ENCODE peak calls at places on chromosome 4, in nine cellular contexts. Z is psoas muscle, T is tibial nerve, G is PC-3, E is NT2/D1, Y is Panc1, C is IMR-90, F is HCT116, A is suprapubic skin. M is an unnamed sample. For H3K27me3, the result is how much of the 10 kb centered on the place peaks cover.

GRCh38 chr4:120331486-120332281 is 265.0 kb upstream of the MAD2L1 start:
- DNase-seq in Z (no peak), T (no peak), G (peak), E (no peak), Y (no peak), C (no peak), F (peak), A (no peak), M (no peak)

GRCh38 chr4:11367371-11367770 is 61.3 kb downstream of the HS3ST1 start:
- DNase-seq in Z (peak), T (peak), G (peak), E (no peak), Y (no peak), C (peak), F (no peak), A (no peak), M (no peak)

GRCh38 chr4:100289980-100290379 is 99.7 kb upstream of the DDIT4L start:
- DNase-seq in Z (no peak), T (no peak), G (peak), E (no peak), Y (no peak), C (no peak), F (no peak), A (no peak), M (no peak)

GRCh38 chr4:153114771-153115321 is 89.4 kb upstream of the TRIM2 start:
- DNase-seq in Z (no peak), T (no peak), G (peak), E (no peak), Y (peak), C (peak), F (peak), A (no peak), M (no peak)

GRCh38 chr4:44162538-44163270 is 285.9 kb downstream of the KCTD8 start:
- DNase-seq in Z (no peak), T (no peak), G (no peak), E (no peak), Y (no peak), C (no peak), F (no peak), A (no peak), M (no peak)

GRCh38 chr4:133839326-133839725 is 362.3 kb downstream of the PABPC4L start:
- DNase-seq in Z (no peak), T (no peak), G (peak), E (peak), Y (no peak), C (peak), F (no peak), A (no peak), M (no peak)

GRCh38 chr4:189124149-189124758 is 816.4 kb upstream of the FRG1 start:
- DNase-seq in Z (no peak), T (peak), G (peak), E (no peak), Y (no peak), C (peak), F (peak), A (no peak), M (no peak)

GRCh38 chr4:5366421-5366820 is 315.1 kb downstream of the STK32B start:
- DNase-seq in Z (no peak), T (no peak), G (peak), E (no peak), Y (peak), C (peak), F (no peak), A (no peak), M (no peak)

GRCh38 chr4:147863808-147864472 is 132.1 kb downstream of the ARHGAP10 start:
- DNase-seq in Z (no peak), T (no peak), G (no peak), E (no peak), Y (no peak), C (peak), F (no peak), A (no peak), M (no peak)

GRCh38 chr4:141011799-141012377 is 121.4 kb downstream of the RNF150 start:
- DNase-seq in Z (peak), T (no peak), G (no peak), E (no peak), Y (no peak), C (no peak), F (no peak), A (peak), M (no peak)

GRCh38 chr4:22356996-22357596 is 158.8 kb downstream of the ADGRA3 start:
- DNase-seq in Z (no peak), T (no peak), G (peak), E (no peak), Y (no peak), C (peak), F (no peak), A (no peak), M (no peak)

GRCh38 chr4:182885738-182886077 is 31.5 kb downstream of the DCTD start:
- DNase-seq in Z (no peak), T (no peak), G (no peak), E (no peak), Y (no peak), C (peak), F (no peak), A (no peak), M (no peak)

GRCh38 chr4:88219099-88219498 is 60.7 kb upstream of the ABCG2 start:
- DNase-seq in Z (no peak), T (no peak), G (peak), E (peak), Y (peak), C (peak), F (peak), A (no peak), M (no peak)

GRCh38 chr4:177403746-177404145 is 38.5 kb downstream of the AGA start:
- DNase-seq in Z (no peak), T (no peak), G (no peak), E (no peak), Y (no peak), C (no peak), F (no peak), A (no peak), M (no peak)

GRCh38 chr4:121154103-121154515 is 10.0 kb downstream of the TNIP3 start:
- DNase-seq in Z (no peak), T (no peak), G (no peak), E (no peak), Y (no peak), C (no peak), F (no peak), A (no peak), M (no peak)

DNA sequence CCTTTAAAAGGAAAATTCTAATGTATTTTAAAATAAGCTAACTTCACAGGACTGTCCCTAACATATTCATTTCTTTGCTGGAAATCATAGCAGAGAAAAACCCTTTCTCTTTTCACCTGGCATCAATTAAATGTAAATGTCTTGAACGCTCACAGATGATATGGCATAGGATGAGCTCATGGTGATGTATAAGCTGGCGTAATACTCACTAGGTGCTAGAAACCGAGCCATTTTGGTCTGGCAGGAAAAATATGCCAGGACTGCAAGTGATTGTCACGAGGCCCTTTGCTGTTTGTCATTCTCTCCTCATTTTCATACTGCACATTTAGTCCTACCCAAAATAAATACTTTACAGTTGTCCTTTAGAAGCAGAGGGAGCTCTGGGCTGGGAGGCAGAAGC is 222.7 kb upstream of the LNX1 start:
- DNase-seq in Z (no peak), T (no peak), G (no peak), E (no peak), Y (no peak), C (peak), F (no peak), A (no peak), M (no peak)
- H3K27me3 ChIP-seq in Z (under half), T (under half), G (under half), E (under half), Y (under half), C (under half), F (under half), A (under half), M (under half)

GRCh38 chr4:122827899-122828601 is 1.4 kb downstream of the FGF2 start:
- DNase-seq in Z (no peak), T (peak), G (peak), E (peak), Y (no peak), C (peak), F (no peak), A (no peak), M (no peak)
- H3K27me3 ChIP-seq in Z (under half), T (under half), G (under half), E (under half), Y (under half), C (under half), F (under half), A (under half), M (under half)

DNA sequence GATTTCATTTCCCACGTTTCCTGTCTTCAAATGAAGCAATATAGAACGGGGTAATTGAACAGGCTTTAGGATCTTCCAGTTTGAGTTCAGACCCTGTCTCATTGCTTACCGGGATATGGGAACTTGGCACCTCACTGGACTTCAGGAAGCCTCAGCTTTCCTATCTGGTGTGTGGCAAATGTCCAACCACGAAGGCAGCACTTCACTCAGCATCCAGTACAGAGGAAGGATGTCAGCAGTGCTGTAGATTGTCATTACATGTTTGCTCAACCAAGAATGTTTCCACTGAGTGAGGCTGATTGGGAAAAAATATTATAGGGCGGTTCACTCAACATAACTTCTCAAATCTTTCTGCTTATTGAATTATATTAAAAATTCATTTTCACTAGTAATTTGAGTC is 271.0 kb upstream of the ZFP42 start:
- DNase-seq in Z (no peak), T (no peak), G (no peak), E (no peak), Y (no peak), C (no peak), F (no peak), A (no peak), M (no peak)
- H3K27me3 ChIP-seq in Z (under half), T (under half), G (under half), E (under half), Y (under half), C (under half), F (under half), A (under half), M (under half)

GRCh38 chr4:89835413-89835812 is 1.5 kb downstream of the SNCA start:
- DNase-seq in Z (no peak), T (no peak), G (no peak), E (no peak), Y (no peak), C (no peak), F (no peak), A (no peak), M (no peak)
- H3K27me3 ChIP-seq in Z (under half), T (under half), G (half or more), E (under half), Y (under half), C (under half), F (under half), A (under half), M (under half)

GRCh38 chr4:110705440-110705782 is 82.5 kb upstream of the PITX2 start:
- DNase-seq in Z (no peak), T (no peak), G (no peak), E (no peak), Y (no peak), C (no peak), F (no peak), A (no peak), M (no peak)
- H3K27me3 ChIP-seq in Z (under half), T (under half), G (under half), E (under half), Y (under half), C (under half), F (under half), A (under half), M (under half)

GRCh38 chr4:53536328-53536727 is 55.0 kb downstream of the LNX1 start:
- DNase-seq in Z (no peak), T (no peak), G (no peak), E (no peak), Y (no peak), C (no peak), F (no peak), A (no peak), M (no peak)
- H3K27me3 ChIP-seq in Z (under half), T (under half), G (under half), E (under half), Y (under half), C (under half), F (under half), A (under half), M (under half)

DNA sequence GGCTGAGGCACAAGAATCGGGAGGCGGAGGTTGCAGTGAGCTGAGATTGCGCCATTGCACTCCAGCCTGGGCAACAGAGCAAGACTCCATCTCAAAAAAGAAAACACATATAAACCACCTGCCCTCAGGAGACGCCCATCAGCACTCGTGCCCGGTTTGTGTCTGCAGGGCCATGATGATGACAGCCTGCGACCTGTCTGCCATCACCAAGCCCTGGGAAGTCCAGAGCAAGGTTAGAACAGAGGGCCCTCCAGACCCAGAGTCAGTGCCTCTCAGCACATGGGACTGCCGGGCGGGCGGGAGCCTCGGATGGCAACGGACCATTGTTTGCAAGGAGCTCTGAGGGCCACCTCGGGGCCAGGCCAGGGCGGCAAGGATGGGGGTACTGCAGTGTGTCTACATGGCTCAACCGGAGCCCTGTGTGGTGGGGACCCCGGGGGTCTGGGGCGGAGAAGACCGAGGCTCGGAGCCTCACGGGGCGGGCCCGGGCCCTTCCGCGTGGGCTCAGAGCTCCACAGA is 9.3 kb downstream of the ATP5ME start:
- DNase-seq in Z (no peak), T (no peak), G (no peak), E (no peak), Y (no peak), C (no peak), F (no peak), A (no peak), M (no peak)
- H3K27me3 ChIP-seq in Z (under half), T (under half), G (under half), E (under half), Y (under half), C (under half), F (under half), A (under half), M (under half)

GRCh38 chr4:166422475-166422874 is 549.4 kb downstream of the TLL1 start:
- DNase-seq in Z (no peak), T (no peak), G (peak), E (no peak), Y (no peak), C (peak), F (no peak), A (no peak), M (no peak)
- H3K27me3 ChIP-seq in Z (under half), T (under half), G (under half), E (under half), Y (under half), C (under half), F (under half), A (under half), M (under half)